ENCODE peak calls at places on chromosomes 1 and 21, in ten cellular contexts. V is T47D; Q is endothelial cell; B is stimulated activated CD4-positive, alpha-beta T cell treated with anti-CD3 and anti-CD28 coated beads, Interleukin-15, amount 100 ng/mL, for 1 hour; I is EH; P is NAMALWA; O is transverse colon; W is cardiac fibroblast; D is tibial nerve; A is caudate nucleus. N is an unnamed sample.

GRCh38 chr1:93701619-93702018 is 20.0 kb upstream of the BCAR3 start:
- DNase-seq in I (peak), Q (no peak), A (no peak), V (no peak), O (no peak), W (peak), P (no peak), B (no peak), D (no peak), N (no peak)

GRCh38 chr1:180084867-180085266 is 69.8 kb upstream of the QSOX1 start:
- DNase-seq in P (no peak), I (no peak), W (no peak), D (no peak), V (no peak), O (no peak), B (no peak), Q (no peak), A (no peak), N (no peak)

GRCh38 chr1:161082996-161083742 is 6.2 kb downstream of the NECTIN4 start:
- DNase-seq in P (no peak), O (peak), A (no peak), I (peak), Q (no peak), W (peak), V (peak), B (no peak), D (peak), N (peak)

GRCh38 chr1:244346972-244347618 is 104.6 kb downstream of the ADSS2 start:
- DNase-seq in A (no peak), P (no peak), V (no peak), Q (no peak), B (no peak), I (no peak), O (no peak), D (no peak), W (peak), N (no peak)

GRCh38 chr21:41678944-41679343 is 87.9 kb downstream of the RIPK4 start:
- DNase-seq in V (peak), A (no peak), W (peak), O (peak), Q (peak), B (no peak), D (peak), P (no peak), I (peak), N (peak)

GRCh38 chr21:34690041-34690792 is 21.4 kb downstream of the CLIC6 start:
- DNase-seq in W (no peak), I (no peak), P (no peak), A (no peak), D (no peak), B (no peak), Q (no peak), V (peak), O (peak), N (no peak)

GRCh38 chr1:232059726-232060360 is 433.3 kb downstream of the DISC1 start:
- DNase-seq in P (no peak), B (no peak), A (no peak), I (no peak), O (peak), D (no peak), W (no peak), V (no peak), Q (no peak), N (no peak)

GRCh38 chr1:50964863-50965262 is 4.8 kb upstream of the FAF1 start:
- DNase-seq in O (no peak), B (no peak), P (no peak), Q (no peak), D (no peak), A (no peak), I (no peak), V (no peak), W (no peak), N (no peak)

GRCh38 chr1:212712451-212713303 is 13.0 kb upstream of the BATF3 start:
- DNase-seq in I (peak), V (no peak), P (no peak), O (no peak), Q (no peak), D (no peak), W (peak), A (no peak), B (no peak), N (no peak)

GRCh38 chr1:99018313-99018712 is 13.7 kb upstream of the PLPPR5 start:
- DNase-seq in O (no peak), P (no peak), I (no peak), W (no peak), V (no peak), A (no peak), B (no peak), Q (no peak), D (no peak), N (no peak)

GRCh38 chr1:197481101-197481500 is 213.0 kb downstream of the CRB1 start:
- DNase-seq in I (peak), D (no peak), P (no peak), A (no peak), V (no peak), W (no peak), O (no peak), B (no peak), Q (peak), N (no peak)

GRCh38 chr1:172460901-172461315 is 17.0 kb upstream of the PIGC start:
- DNase-seq in V (no peak), W (no peak), P (no peak), Q (no peak), I (peak), D (no peak), B (no peak), O (no peak), A (no peak), N (no peak)

GRCh38 chr1:55428944-55429931 is 214.1 kb upstream of the USP24 start:
- DNase-seq in P (no peak), Q (no peak), W (peak), V (no peak), O (peak), D (peak), B (no peak), I (peak), A (no peak), N (peak)

GRCh38 chr1:79859212-79859948 is 852.9 kb upstream of the ADGRL4 start:
- DNase-seq in V (no peak), P (no peak), A (no peak), W (peak), O (peak), I (peak), Q (no peak), B (no peak), D (no peak), N (peak)

GRCh38 chr1:109930252-109930993 is 19.8 kb downstream of the CSF1 start:
- DNase-seq in V (no peak), D (no peak), A (no peak), P (no peak), Q (no peak), I (no peak), B (no peak), W (no peak), O (no peak), N (no peak)

GRCh38 chr1:221154932-221155331 is 275.7 kb downstream of the HLX start:
- DNase-seq in P (no peak), I (no peak), O (no peak), D (no peak), W (no peak), B (no peak), A (no peak), Q (no peak), V (no peak), N (no peak)

GRCh38 chr1:214660900-214661299 is 57.9 kb downstream of the CENPF start:
- DNase-seq in Q (peak), O (peak), P (peak), A (no peak), D (peak), V (no peak), W (peak), B (no peak), I (peak), N (peak)

N was measured in Caco-2.